ENCODE peak calls at places on chromosomes 13 and 19, in eight cellular contexts. One of them, this sample, is unnamed.

GRCh38 chr13:54226866-54227265 is 1198.3 kb downstream of the OLFM4 start:
- DNase-seq in uterus: no peak
- DNase-seq in stimulated activated CD4-positive, alpha-beta T cell treated with anti-CD3 and anti-CD28 coated beads, Interleukin-1b, Interleukin-23, amount 100 ng/mL, for 24 hours: no peak
- DNase-seq in left cardiac atrium: no peak
- DNase-seq in HT-29: no peak
- DNase-seq in type B pancreatic cell: no peak
- DNase-seq in GM20000: no peak
- DNase-seq in NCI-H2029 treated with DMSO at 0.1 percent for 48 hours: no peak
- DNase-seq in this sample: no peak

GRCh38 chr19:2517881-2518601 is 42.1 kb downstream of the GADD45B start:
- DNase-seq in stimulated activated CD4-positive, alpha-beta T cell treated with anti-CD3 and anti-CD28 coated beads, Interleukin-1b, Interleukin-23, amount 100 ng/mL, for 24 hours: no peak
- DNase-seq in HT-29: no peak
- DNase-seq in NCI-H2029 treated with DMSO at 0.1 percent for 48 hours: no peak
- DNase-seq in GM20000: no peak
- DNase-seq in type B pancreatic cell: no peak
- DNase-seq in uterus: no peak
- DNase-seq in left cardiac atrium: no peak
- DNase-seq in this sample: no peak

GRCh38 chr19:41030651-41031050 is 39.6 kb downstream of the CYP2B6 start:
- DNase-seq in HT-29: peak
- DNase-seq in left cardiac atrium: no peak
- DNase-seq in uterus: no peak
- DNase-seq in stimulated activated CD4-positive, alpha-beta T cell treated with anti-CD3 and anti-CD28 coated beads, Interleukin-1b, Interleukin-23, amount 100 ng/mL, for 24 hours: no peak
- DNase-seq in GM20000: no peak
- DNase-seq in NCI-H2029 treated with DMSO at 0.1 percent for 48 hours: no peak
- DNase-seq in type B pancreatic cell: no peak
- DNase-seq in this sample: no peak

GRCh38 chr13:113150545-113151365 is 7.7 kb upstream of the PROZ start:
- DNase-seq in GM20000: no peak
- DNase-seq in NCI-H2029 treated with DMSO at 0.1 percent for 48 hours: no peak
- DNase-seq in uterus: no peak
- DNase-seq in left cardiac atrium: no peak
- DNase-seq in type B pancreatic cell: peak
- DNase-seq in HT-29: no peak
- DNase-seq in stimulated activated CD4-positive, alpha-beta T cell treated with anti-CD3 and anti-CD28 coated beads, Interleukin-1b, Interleukin-23, amount 100 ng/mL, for 24 hours: no peak
- DNase-seq in this sample: peak

GRCh38 chr19:15330801-15331418 is 1.4 kb downstream of the BRD4 start:
- DNase-seq in HT-29: no peak
- DNase-seq in left cardiac atrium: no peak
- DNase-seq in type B pancreatic cell: no peak
- DNase-seq in stimulated activated CD4-positive, alpha-beta T cell treated with anti-CD3 and anti-CD28 coated beads, Interleukin-1b, Interleukin-23, amount 100 ng/mL, for 24 hours: no peak
- DNase-seq in GM20000: peak
- DNase-seq in uterus: no peak
- DNase-seq in NCI-H2029 treated with DMSO at 0.1 percent for 48 hours: no peak
- DNase-seq in this sample: no peak

GRCh38 chr13:36820222-36820621 is 1.2 kb downstream of the RFXAP start:
- DNase-seq in NCI-H2029 treated with DMSO at 0.1 percent for 48 hours: no peak
- DNase-seq in uterus: no peak
- DNase-seq in HT-29: no peak
- DNase-seq in type B pancreatic cell: no peak
- DNase-seq in stimulated activated CD4-positive, alpha-beta T cell treated with anti-CD3 and anti-CD28 coated beads, Interleukin-1b, Interleukin-23, amount 100 ng/mL, for 24 hours: no peak
- DNase-seq in left cardiac atrium: no peak
- DNase-seq in GM20000: peak
- DNase-seq in this sample: no peak

GRCh38 chr19:56403261-56403660 is 871 bp upstream of the ZNF583 start:
- DNase-seq in stimulated activated CD4-positive, alpha-beta T cell treated with anti-CD3 and anti-CD28 coated beads, Interleukin-1b, Interleukin-23, amount 100 ng/mL, for 24 hours: no peak
- DNase-seq in GM20000: peak
- DNase-seq in NCI-H2029 treated with DMSO at 0.1 percent for 48 hours: no peak
- DNase-seq in type B pancreatic cell: no peak
- DNase-seq in left cardiac atrium: no peak
- DNase-seq in HT-29: no peak
- DNase-seq in uterus: no peak
- DNase-seq in this sample: no peak

GRCh38 chr19:14089662-14090508 is 666 bp downstream of the SAMD1 start:
- DNase-seq in type B pancreatic cell: no peak
- DNase-seq in uterus: peak
- DNase-seq in HT-29: peak
- DNase-seq in left cardiac atrium: peak
- DNase-seq in NCI-H2029 treated with DMSO at 0.1 percent for 48 hours: no peak
- DNase-seq in stimulated activated CD4-positive, alpha-beta T cell treated with anti-CD3 and anti-CD28 coated beads, Interleukin-1b, Interleukin-23, amount 100 ng/mL, for 24 hours: peak
- DNase-seq in GM20000: peak
- DNase-seq in this sample: peak

GRCh38 chr13:66040506-66040905 is 1189.6 kb downstream of the PCDH9 start:
- DNase-seq in stimulated activated CD4-positive, alpha-beta T cell treated with anti-CD3 and anti-CD28 coated beads, Interleukin-1b, Interleukin-23, amount 100 ng/mL, for 24 hours: no peak
- DNase-seq in HT-29: no peak
- DNase-seq in NCI-H2029 treated with DMSO at 0.1 percent for 48 hours: no peak
- DNase-seq in uterus: no peak
- DNase-seq in GM20000: no peak
- DNase-seq in left cardiac atrium: no peak
- DNase-seq in type B pancreatic cell: no peak
- DNase-seq in this sample: no peak

GRCh38 chr13:112972867-112973576 is 4.0 kb downstream of the MCF2L start:
- DNase-seq in uterus: no peak
- DNase-seq in left cardiac atrium: no peak
- DNase-seq in stimulated activated CD4-positive, alpha-beta T cell treated with anti-CD3 and anti-CD28 coated beads, Interleukin-1b, Interleukin-23, amount 100 ng/mL, for 24 hours: no peak
- DNase-seq in HT-29: peak
- DNase-seq in NCI-H2029 treated with DMSO at 0.1 percent for 48 hours: no peak
- DNase-seq in GM20000: no peak
- DNase-seq in type B pancreatic cell: no peak
- DNase-seq in this sample: peak

GRCh38 chr13:113151745-113152707 is 6.4 kb upstream of the PROZ start:
- DNase-seq in stimulated activated CD4-positive, alpha-beta T cell treated with anti-CD3 and anti-CD28 coated beads, Interleukin-1b, Interleukin-23, amount 100 ng/mL, for 24 hours: no peak
- DNase-seq in uterus: peak
- DNase-seq in HT-29: no peak
- DNase-seq in NCI-H2029 treated with DMSO at 0.1 percent for 48 hours: no peak
- DNase-seq in GM20000: peak
- DNase-seq in left cardiac atrium: no peak
- DNase-seq in type B pancreatic cell: peak
- DNase-seq in this sample: peak

GRCh38 chr13:109355129-109355528 is 431.3 kb downstream of the IRS2 start:
- DNase-seq in stimulated activated CD4-positive, alpha-beta T cell treated with anti-CD3 and anti-CD28 coated beads, Interleukin-1b, Interleukin-23, amount 100 ng/mL, for 24 hours: no peak
- DNase-seq in NCI-H2029 treated with DMSO at 0.1 percent for 48 hours: no peak
- DNase-seq in left cardiac atrium: no peak
- DNase-seq in HT-29: no peak
- DNase-seq in type B pancreatic cell: no peak
- DNase-seq in GM20000: no peak
- DNase-seq in uterus: no peak
- DNase-seq in this sample: no peak

GRCh38 chr13:106178816-106179215 is 356.6 kb downstream of the EFNB2 start:
- DNase-seq in uterus: no peak
- DNase-seq in type B pancreatic cell: no peak
- DNase-seq in GM20000: no peak
- DNase-seq in NCI-H2029 treated with DMSO at 0.1 percent for 48 hours: no peak
- DNase-seq in HT-29: no peak
- DNase-seq in stimulated activated CD4-positive, alpha-beta T cell treated with anti-CD3 and anti-CD28 coated beads, Interleukin-1b, Interleukin-23, amount 100 ng/mL, for 24 hours: no peak
- DNase-seq in left cardiac atrium: no peak
- DNase-seq in this sample: no peak

GRCh38 chr19:46475976-46476375 is 4.6 kb upstream of the PNMA8A start:
- DNase-seq in left cardiac atrium: no peak
- DNase-seq in NCI-H2029 treated with DMSO at 0.1 percent for 48 hours: no peak
- DNase-seq in uterus: no peak
- DNase-seq in GM20000: no peak
- DNase-seq in type B pancreatic cell: no peak
- DNase-seq in stimulated activated CD4-positive, alpha-beta T cell treated with anti-CD3 and anti-CD28 coated beads, Interleukin-1b, Interleukin-23, amount 100 ng/mL, for 24 hours: no peak
- DNase-seq in HT-29: no peak
- DNase-seq in this sample: no peak

GRCh38 chr19:12946092-12946845 is 607 bp downstream of the RAD23A start:
- DNase-seq in stimulated activated CD4-positive, alpha-beta T cell treated with anti-CD3 and anti-CD28 coated beads, Interleukin-1b, Interleukin-23, amount 100 ng/mL, for 24 hours: no peak
- DNase-seq in GM20000: peak
- DNase-seq in left cardiac atrium: peak
- DNase-seq in uterus: peak
- DNase-seq in type B pancreatic cell: peak
- DNase-seq in HT-29: peak
- DNase-seq in NCI-H2029 treated with DMSO at 0.1 percent for 48 hours: peak
- DNase-seq in this sample: peak

GRCh38 chr13:43640476-43640875 is 146.3 kb downstream of the ENOX1 start:
- DNase-seq in HT-29: no peak
- DNase-seq in left cardiac atrium: no peak
- DNase-seq in NCI-H2029 treated with DMSO at 0.1 percent for 48 hours: no peak
- DNase-seq in stimulated activated CD4-positive, alpha-beta T cell treated with anti-CD3 and anti-CD28 coated beads, Interleukin-1b, Interleukin-23, amount 100 ng/mL, for 24 hours: no peak
- DNase-seq in type B pancreatic cell: no peak
- DNase-seq in uterus: no peak
- DNase-seq in GM20000: no peak
- DNase-seq in this sample: no peak

GRCh38 chr13:32881074-32881791 is 135.0 kb upstream of the KL start:
- DNase-seq in stimulated activated CD4-positive, alpha-beta T cell treated with anti-CD3 and anti-CD28 coated beads, Interleukin-1b, Interleukin-23, amount 100 ng/mL, for 24 hours: no peak
- DNase-seq in GM20000: no peak
- DNase-seq in type B pancreatic cell: peak
- DNase-seq in NCI-H2029 treated with DMSO at 0.1 percent for 48 hours: no peak
- DNase-seq in left cardiac atrium: no peak
- DNase-seq in HT-29: peak
- DNase-seq in uterus: peak
- DNase-seq in this sample: no peak

GRCh38 chr13:23758783-23759527 is 130.2 kb downstream of the MIPEP start:
- DNase-seq in left cardiac atrium: no peak
- DNase-seq in uterus: no peak
- DNase-seq in NCI-H2029 treated with DMSO at 0.1 percent for 48 hours: no peak
- DNase-seq in type B pancreatic cell: no peak
- DNase-seq in stimulated activated CD4-positive, alpha-beta T cell treated with anti-CD3 and anti-CD28 coated beads, Interleukin-1b, Interleukin-23, amount 100 ng/mL, for 24 hours: no peak
- DNase-seq in HT-29: no peak
- DNase-seq in GM20000: no peak
- DNase-seq in this sample: no peak

GRCh38 chr13:61183670-61184069 is 232.0 kb downstream of the PCDH20 start:
- DNase-seq in GM20000: no peak
- DNase-seq in left cardiac atrium: no peak
- DNase-seq in stimulated activated CD4-positive, alpha-beta T cell treated with anti-CD3 and anti-CD28 coated beads, Interleukin-1b, Interleukin-23, amount 100 ng/mL, for 24 hours: no peak
- DNase-seq in NCI-H2029 treated with DMSO at 0.1 percent for 48 hours: no peak
- DNase-seq in uterus: no peak
- DNase-seq in HT-29: no peak
- DNase-seq in type B pancreatic cell: no peak
- DNase-seq in this sample: no peak

GRCh38 chr13:61954092-61954491 is 538.4 kb upstream of the PCDH20 start:
- DNase-seq in NCI-H2029 treated with DMSO at 0.1 percent for 48 hours: no peak
- DNase-seq in HT-29: peak
- DNase-seq in stimulated activated CD4-positive, alpha-beta T cell treated with anti-CD3 and anti-CD28 coated beads, Interleukin-1b, Interleukin-23, amount 100 ng/mL, for 24 hours: no peak
- DNase-seq in type B pancreatic cell: no peak
- DNase-seq in uterus: no peak
- DNase-seq in left cardiac atrium: no peak
- DNase-seq in GM20000: no peak
- DNase-seq in this sample: no peak

GRCh38 chr19:13637664-13638063 is 126.7 kb upstream of the MRI1 start:
- DNase-seq in GM20000: no peak
- DNase-seq in stimulated activated CD4-positive, alpha-beta T cell treated with anti-CD3 and anti-CD28 coated beads, Interleukin-1b, Interleukin-23, amount 100 ng/mL, for 24 hours: no peak
- DNase-seq in NCI-H2029 treated with DMSO at 0.1 percent for 48 hours: no peak
- DNase-seq in type B pancreatic cell: no peak
- DNase-seq in HT-29: no peak
- DNase-seq in left cardiac atrium: no peak
- DNase-seq in uterus: no peak
- DNase-seq in this sample: no peak

GRCh38 chr19:3175761-3176714 is 2.5 kb upstream of the S1PR4 start:
- DNase-seq in NCI-H2029 treated with DMSO at 0.1 percent for 48 hours: no peak
- DNase-seq in stimulated activated CD4-positive, alpha-beta T cell treated with anti-CD3 and anti-CD28 coated beads, Interleukin-1b, Interleukin-23, amount 100 ng/mL, for 24 hours: no peak
- DNase-seq in uterus: no peak
- DNase-seq in HT-29: peak
- DNase-seq in GM20000: no peak
- DNase-seq in type B pancreatic cell: no peak
- DNase-seq in left cardiac atrium: no peak
- DNase-seq in this sample: peak

GRCh38 chr19:49910179-49910578 is 13.5 kb upstream of the IL4I1 start:
- DNase-seq in type B pancreatic cell: no peak
- DNase-seq in GM20000: no peak
- DNase-seq in left cardiac atrium: no peak
- DNase-seq in uterus: no peak
- DNase-seq in HT-29: no peak
- DNase-seq in NCI-H2029 treated with DMSO at 0.1 percent for 48 hours: no peak
- DNase-seq in stimulated activated CD4-positive, alpha-beta T cell treated with anti-CD3 and anti-CD28 coated beads, Interleukin-1b, Interleukin-23, amount 100 ng/mL, for 24 hours: no peak
- DNase-seq in this sample: no peak

GRCh38 chr13:50323440-50324070 is 308.3 kb downstream of the KCNRG start:
- DNase-seq in type B pancreatic cell: no peak
- DNase-seq in stimulated activated CD4-positive, alpha-beta T cell treated with anti-CD3 and anti-CD28 coated beads, Interleukin-1b, Interleukin-23, amount 100 ng/mL, for 24 hours: no peak
- DNase-seq in uterus: no peak
- DNase-seq in GM20000: no peak
- DNase-seq in NCI-H2029 treated with DMSO at 0.1 percent for 48 hours: no peak
- DNase-seq in left cardiac atrium: no peak
- DNase-seq in HT-29: no peak
- DNase-seq in this sample: no peak

GRCh38 chr13:44234566-44234965 is 139.1 kb upstream of the SERP2 start:
- DNase-seq in left cardiac atrium: no peak
- DNase-seq in uterus: no peak
- DNase-seq in stimulated activated CD4-positive, alpha-beta T cell treated with anti-CD3 and anti-CD28 coated beads, Interleukin-1b, Interleukin-23, amount 100 ng/mL, for 24 hours: no peak
- DNase-seq in type B pancreatic cell: no peak
- DNase-seq in GM20000: no peak
- DNase-seq in NCI-H2029 treated with DMSO at 0.1 percent for 48 hours: no peak
- DNase-seq in HT-29: no peak
- DNase-seq in this sample: no peak